ENCODE peak calls at places on chromosomes 6 and 20, in four cellular contexts. Q is fibroblast of lung, E is tibial artery, X is prostate gland. C is an unnamed sample. For H3K36me3, the result is how much of the 10 kb centered on the place peaks cover.

GRCh38 chr6:89379281-89379680 is 26.8 kb upstream of the UBE2J1 start:
- DNase-seq in Q (no peak), X (no peak), E (no peak), C (no peak)

GRCh38 chr6:121951918-121952379 is 447.5 kb upstream of the HSF2 start:
- DNase-seq in X (peak), E (peak), Q (peak), C (no peak)

GRCh38 chr6:44298055-44298803 is 14.9 kb downstream of the AARS2 start:
- DNase-seq in Q (no peak), X (no peak), E (no peak), C (peak)

GRCh38 chr6:155628315-155628714 is 172.7 kb upstream of the NOX3 start:
- DNase-seq in E (no peak), X (no peak), Q (no peak), C (no peak)

GRCh38 chr6:82909551-82909950 is 156.1 kb downstream of the UBE3D start:
- DNase-seq in X (no peak), E (no peak), Q (no peak), C (no peak)

GRCh38 chr6:137202078-137202477 is 17.1 kb downstream of the IFNGR1 start:
- DNase-seq in Q (no peak), X (peak), E (no peak), C (no peak)

GRCh38 chr6:35073766-35074471 is 67.2 kb downstream of the TCP11 start:
- DNase-seq in X (no peak), Q (no peak), E (peak), C (no peak)

GRCh38 chr6:149064026-149065017 is 253.2 kb upstream of the TAB2 start:
- DNase-seq in X (no peak), E (no peak), Q (no peak), C (no peak)

GRCh38 chr6:61867635-61868034 is 418.4 kb downstream of the KHDRBS2 start:
- DNase-seq in E (no peak), Q (no peak), X (no peak), C (no peak)

GRCh38 chr6:2257358-2257757 is 12.0 kb upstream of the GMDS start:
- DNase-seq in Q (no peak), E (no peak), X (no peak), C (no peak)

GRCh38 chr6:45854343-45854742 is 161.3 kb downstream of the CLIC5 start:
- DNase-seq in Q (no peak), X (no peak), E (no peak), C (no peak)

GRCh38 chr6:139370707-139371345 is 3.6 kb downstream of the CITED2 start:
- DNase-seq in X (no peak), Q (no peak), E (no peak), C (no peak)

GRCh38 chr6:166575190-166575589 is 11.3 kb downstream of the RAMACL start:
- DNase-seq in X (no peak), E (no peak), Q (no peak), C (peak)

GRCh38 chr20:24808616-24809015 is 140.5 kb upstream of the CST7 start:
- DNase-seq in X (no peak), E (no peak), Q (no peak), C (no peak)

GRCh38 chr20:35697696-35698297 is 1.4 kb downstream of the NFS1 start:
- DNase-seq in E (no peak), Q (no peak), X (no peak), C (no peak)

GRCh38 chr6:87180105-87180504 is 24.7 kb downstream of the ZNF292 start:
- DNase-seq in E (no peak), Q (no peak), X (no peak), C (no peak)

GRCh38 chr6:119348308-119349040 is 1.1 kb downstream of the MAN1A1 start:
- DNase-seq in Q (no peak), E (peak), X (no peak), C (peak)

GRCh38 chr6:109686566-109686965 is 4.4 kb downstream of the AK9 start:
- DNase-seq in X (no peak), E (no peak), Q (no peak), C (no peak)

GRCh38 chr6:109690373-109690739 is 646 bp downstream of the AK9 start:
- DNase-seq in Q (no peak), E (peak), X (peak), C (peak)

GRCh38 chr6:109687271-109687721 is 3.7 kb downstream of the AK9 start:
- DNase-seq in Q (peak), E (no peak), X (no peak), C (no peak)

GRCh38 chr6:109693128-109693527 is 2.0 kb downstream of the FIG4 start:
- DNase-seq in X (no peak), Q (no peak), E (no peak), C (no peak)

GRCh38 chr6:109690740-109691687 is at the start of the genes AK9 and FIG4:
- DNase-seq in E (peak), Q (peak), X (peak), C (peak)
- TF ChIP-seq CTCF in E (peak), Q (peak), X (no peak), C (peak)

DNA sequence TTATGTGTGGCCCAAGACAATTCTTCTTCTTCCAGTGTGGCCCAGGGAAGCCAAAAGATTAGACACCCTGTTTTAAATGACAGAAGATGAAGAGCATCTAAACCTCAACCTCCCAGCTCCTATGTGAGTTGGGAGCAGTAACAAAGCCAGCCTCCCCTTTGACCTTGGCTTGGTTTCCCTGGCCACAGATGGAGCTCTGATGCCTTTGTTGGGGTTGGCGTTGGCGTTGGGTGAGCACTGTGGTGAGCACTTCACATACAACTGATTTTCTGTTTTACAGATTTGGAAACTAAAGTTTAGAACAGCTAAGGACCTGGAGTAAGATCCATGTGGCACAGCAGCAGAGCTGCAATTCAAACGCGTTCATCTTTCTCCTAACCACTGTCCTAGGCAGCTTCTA is 22.1 kb downstream of the DAAM2 start:
- DNase-seq in X (no peak), E (peak), Q (no peak), C (no peak)
- H3K27ac ChIP-seq in X (no peak), E (peak), Q (no peak), C (no peak)

DNA sequence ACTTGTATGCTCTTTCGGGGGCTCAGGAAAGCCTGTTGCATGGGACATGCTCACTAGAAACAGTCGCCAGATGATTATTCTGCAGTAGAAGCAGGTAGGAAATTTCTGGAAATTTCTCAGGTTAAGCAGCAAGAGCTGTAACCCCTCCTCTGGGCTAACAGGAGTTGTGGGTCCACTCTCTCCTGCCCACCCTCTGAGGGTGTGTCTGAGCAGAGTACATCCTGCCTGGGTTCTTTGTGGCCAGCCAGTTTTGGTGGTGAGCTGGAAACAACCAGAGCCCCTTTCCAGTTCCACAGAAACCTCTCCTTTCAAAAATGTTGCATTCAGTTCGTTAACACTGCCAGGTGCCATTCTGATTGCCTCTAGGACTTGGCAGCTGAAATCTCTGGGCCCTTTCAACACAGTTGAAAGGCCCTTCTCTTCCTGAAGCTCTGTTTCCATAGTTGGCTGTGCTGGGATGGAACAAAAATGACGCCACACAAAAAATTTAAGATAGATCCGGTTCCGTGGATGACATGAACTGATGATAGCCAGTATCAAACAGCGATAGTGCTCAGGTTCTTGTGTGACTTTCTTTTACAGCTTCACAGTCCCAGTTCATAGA is 38.5 kb downstream of the PLCG1 start:
- DNase-seq in Q (no peak), E (peak), X (no peak), C (peak)
- H3K36me3 ChIP-seq in Q (under half), E (under half), X (under half), C (half or more)

GRCh38 chr20:62065669-62066338 is at the start of gene TAF4:
- DNase-seq in Q (peak), E (peak), X (peak), C (peak)

GRCh38 chr20:62062661-62063600 is 2.8 kb downstream of the TAF4 start:
- DNase-seq in X (no peak), E (no peak), Q (no peak), C (no peak)

GRCh38 chr20:62063601-62063980 is 2.1 kb downstream of the TAF4 start:
- DNase-seq in Q (peak), E (no peak), X (no peak), C (peak)

GRCh38 chr20:62064788-62065668 is 653 bp downstream of the TAF4 start:
- DNase-seq in X (no peak), E (no peak), Q (no peak), C (no peak)

DNA sequence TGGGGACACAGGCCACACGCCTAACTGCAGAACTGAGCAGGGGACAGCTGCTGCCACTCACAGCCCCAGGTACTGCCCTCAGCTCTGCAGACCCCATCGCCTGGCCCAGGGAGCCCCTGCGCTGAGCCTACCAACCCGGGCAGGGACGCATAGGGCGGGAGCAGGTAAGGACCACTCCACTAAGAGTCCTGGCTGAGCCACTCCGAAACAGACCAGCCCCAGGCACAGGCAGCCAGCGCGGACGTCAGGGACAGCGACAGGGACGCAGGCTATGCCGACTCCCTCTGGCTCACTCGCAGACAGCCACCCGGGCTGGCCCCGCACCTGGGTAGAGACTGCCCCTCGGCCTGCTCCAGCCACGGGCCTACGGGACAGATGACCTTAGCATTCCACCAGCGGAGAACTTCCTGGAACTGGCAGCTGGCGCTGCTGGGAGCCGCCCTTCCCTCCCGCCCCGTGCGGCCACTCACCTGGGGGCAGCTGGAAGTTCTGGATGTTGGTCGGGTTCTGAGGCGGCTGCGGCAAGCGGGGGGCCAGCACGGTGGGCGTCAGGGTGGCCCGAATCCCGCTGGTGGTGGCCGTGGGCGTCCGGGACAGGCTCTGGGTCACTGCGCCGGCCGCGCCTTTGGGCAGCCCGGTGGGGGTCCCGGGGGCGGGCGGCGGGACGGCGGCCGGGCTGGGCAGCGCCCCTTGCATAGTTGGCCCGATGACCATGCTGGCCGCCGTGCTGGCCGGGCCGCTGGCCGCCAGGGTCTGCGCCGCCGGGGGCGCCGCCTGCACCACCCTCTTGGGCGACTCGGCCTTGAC is 1.5 kb downstream of the TAF4 start:
- DNase-seq in E (no peak), X (no peak), Q (no peak), C (peak)
- TF ChIP-seq CTCF in E (no peak), X (no peak), Q (no peak), C (peak)